ENCODE peak calls at places on chromosome 21, in six cellular contexts. P, D, Y, B, M and C are unnamed samples.

GRCh38 chr21:21003701-21004100 is 5.5 kb downstream of the NCAM2 start:
- DNase-seq in D (peak; percentile 37), M (no peak), P (no peak), Y (peak; percentile 90), B (no peak), C (no peak)

GRCh38 chr21:16522512-16522911 is 792.7 kb downstream of the USP25 start:
- DNase-seq in B (no peak), Y (no peak), D (peak; percentile 83), P (no peak), M (no peak), C (no peak)

GRCh38 chr21:46552865-46553379 is 52.0 kb downstream of the S100B start:
- DNase-seq in M (no peak), B (no peak), D (no peak), Y (no peak), P (no peak), C (no peak)

GRCh38 chr21:32886339-32886738 is 114.8 kb upstream of the PAXBP1 start:
- DNase-seq in B (no peak), P (no peak), D (no peak), M (no peak), Y (no peak), C (no peak)

GRCh38 chr21:29961291-29962027 is 21.7 kb upstream of the GRIK1 start:
- DNase-seq in B (no peak), D (no peak), P (no peak), Y (no peak), M (no peak), C (no peak)

GRCh38 chr21:36461277-36461917 is 18.5 kb downstream of the CLDN14 start:
- DNase-seq in D (no peak), Y (no peak), B (no peak), M (no peak), P (no peak), C (no peak)

GRCh38 chr21:17526771-17527170 is 13.9 kb downstream of the CXADR start:
- DNase-seq in P (no peak), M (no peak), B (no peak), D (no peak), Y (no peak), C (no peak)

GRCh38 chr21:36966846-36967657 is 583 bp upstream of the HLCS start:
- DNase-seq in M (no peak), D (no peak), P (peak; percentile 33), B (no peak), Y (no peak), C (no peak)

GRCh38 chr21:40166291-40166843 is 299.1 kb downstream of the PCP4 start:
- DNase-seq in B (no peak), M (no peak), D (no peak), P (no peak), Y (peak; percentile 6), C (no peak)

GRCh38 chr21:36464590-36464989 is 15.3 kb downstream of the CLDN14 start:
- DNase-seq in B (no peak), Y (no peak), P (no peak), M (no peak), D (no peak), C (no peak)

GRCh38 chr21:33572350-33572749 is 16.1 kb downstream of the DONSON start:
- DNase-seq in M (no peak), Y (no peak), B (no peak), D (no peak), P (no peak), C (no peak)

GRCh38 chr21:33640697-33641338 is 723 bp downstream of the CRYZL1 start:
- DNase-seq in Y (peak; percentile 53), D (peak; percentile 22), M (peak; percentile 23), P (no peak), B (no peak), C (no peak)

GRCh38 chr21:46604975-46605758 is at the start of gene S100B:
- DNase-seq in D (no peak), B (no peak), M (no peak), P (no peak), Y (peak; percentile 33), C (no peak)

GRCh38 chr21:27831177-27831576 is 864.3 kb upstream of the ADAMTS5 start:
- DNase-seq in M (no peak), D (no peak), B (no peak), Y (no peak), P (no peak), C (no peak)

GRCh38 chr21:46639489-46640386 is 4.3 kb downstream of the PRMT2 start:
- DNase-seq in Y (peak; percentile 33), P (no peak), B (no peak), M (no peak), D (peak; percentile 16), C (no peak)

GRCh38 chr21:38129711-38130110 is 127.1 kb upstream of the KCNJ15 start:
- DNase-seq in D (no peak), M (no peak), Y (no peak), P (no peak), B (no peak), C (no peak)

GRCh38 chr21:37914211-37914900 is 1.9 kb downstream of the KCNJ6 start:
- DNase-seq in B (no peak), D (peak; percentile 22), P (no peak), M (no peak), Y (peak; percentile 85), C (no peak)

GRCh38 chr21:9741343-9741742 is 780.0 kb upstream of the TPTE start:
- DNase-seq in D (no peak), B (no peak), P (no peak), Y (no peak), M (no peak), C (no peak)

GRCh38 chr21:37231671-37232070 is 35.5 kb downstream of the VPS26C start:
- DNase-seq in D (no peak), B (no peak), M (no peak), Y (no peak), P (no peak), C (no peak)

GRCh38 chr21:14356771-14357170 is 26.2 kb downstream of the HSPA13 start:
- DNase-seq in P (no peak), D (no peak), M (no peak), B (no peak), Y (no peak), C (no peak)

GRCh38 chr21:36694593-36695282 is 4.2 kb upstream of the SIM2 start:
- DNase-seq in P (no peak), B (no peak), D (no peak), Y (no peak), M (no peak), C (no peak)

GRCh38 chr21:16773206-16773605 is 739.6 kb upstream of the CXADR start:
- DNase-seq in B (no peak), M (no peak), P (no peak), D (peak; percentile 57), Y (no peak), C (no peak)

GRCh38 chr21:30101967-30102366 is 64.6 kb downstream of the CLDN17 start:
- DNase-seq in M (no peak), B (no peak), P (no peak), Y (no peak), D (no peak), C (no peak)

GRCh38 chr21:45326169-45326833 is 38.6 kb upstream of the POFUT2 start:
- DNase-seq in D (peak; percentile 42), Y (no peak), B (no peak), M (no peak), P (no peak), C (no peak)
- TF ChIP-seq CTCF in D (no peak), Y (no peak), B (no peak), M (no peak), P (no peak), C (no peak)

GRCh38 chr21:42233067-42233981 is 14.4 kb downstream of the ABCG1 start:
- DNase-seq in P (peak; percentile 86), D (peak; percentile 20), M (peak; percentile 77), Y (peak; percentile 49), B (peak; percentile 85), C (peak; percentile 91)
- TF ChIP-seq CTCF in P (peak; percentile 48), D (peak; percentile 1), M (peak; percentile 71), Y (peak; percentile 30), B (peak; percentile 53), C (peak; percentile 53)

GRCh38 chr21:45177039-45177438 is 102.7 kb downstream of the ADARB1 start:
- DNase-seq in B (no peak), D (no peak), M (no peak), P (no peak), Y (no peak), C (no peak)

GRCh38 chr21:45179568-45180288 is 105.3 kb downstream of the ADARB1 start:
- DNase-seq in B (no peak), P (no peak), M (no peak), Y (no peak), D (no peak), C (no peak)

GRCh38 chr21:45176141-45176540 is 101.8 kb downstream of the ADARB1 start:
- DNase-seq in B (no peak), Y (no peak), M (no peak), P (no peak), D (no peak), C (no peak)

GRCh38 chr21:45178971-45179370 is 104.6 kb downstream of the ADARB1 start:
- DNase-seq in Y (no peak), B (no peak), P (no peak), M (no peak), D (no peak), C (no peak)

GRCh38 chr21:45178072-45178608 is 103.8 kb downstream of the ADARB1 start:
- DNase-seq in B (no peak), M (no peak), P (no peak), D (no peak), Y (no peak), C (no peak)
- TF ChIP-seq CTCF in B (no peak), M (no peak), P (no peak), D (no peak), Y (no peak), C (no peak)

GRCh38 chr21:25801217-25802015 is 66.6 kb downstream of the GABPA start:
- DNase-seq in P (peak; percentile 66), M (peak; percentile 86), Y (peak; percentile 94), D (peak; percentile 76), B (peak; percentile 82), C (peak; percentile 68)
- TF ChIP-seq CTCF in P (peak; percentile 94), M (peak; percentile 92), Y (peak; percentile 99), D (peak; percentile 98), B (peak; percentile 100), C (peak; percentile 100)

GRCh38 chr21:25888711-25889110 is 153.9 kb downstream of the GABPA start:
- DNase-seq in Y (no peak), B (no peak), D (no peak), P (no peak), M (no peak), C (no peak)

GRCh38 chr21:25885880-25886279 is 151.1 kb downstream of the GABPA start:
- DNase-seq in Y (no peak), B (no peak), P (no peak), M (no peak), D (no peak), C (no peak)

GRCh38 chr21:25885405-25885804 is 150.6 kb downstream of the GABPA start:
- DNase-seq in M (no peak), B (no peak), Y (no peak), D (no peak), P (no peak), C (no peak)

GRCh38 chr21:25887646-25888321 is 153.0 kb downstream of the GABPA start:
- DNase-seq in D (no peak), Y (no peak), B (no peak), M (peak; percentile 71), P (no peak), C (no peak)

DNA sequence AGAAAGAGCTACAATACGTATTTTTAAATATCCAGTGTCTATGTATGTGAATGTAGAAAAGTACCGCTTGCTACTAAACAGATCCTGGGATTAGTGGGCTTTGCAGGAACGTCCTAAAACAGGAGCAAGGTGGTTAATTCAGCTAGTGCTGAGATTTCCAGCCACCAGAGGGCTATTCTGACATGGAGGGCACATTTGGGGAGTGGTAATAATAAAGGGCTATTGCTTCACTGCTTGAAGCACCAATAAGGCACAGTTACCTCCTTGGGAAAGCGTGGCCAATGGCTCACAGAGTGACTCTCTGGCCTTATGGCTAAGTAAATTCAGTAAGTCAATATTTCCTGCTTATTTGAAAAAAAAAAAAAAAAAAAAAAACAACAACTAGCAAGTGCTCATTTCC is 152.4 kb downstream of the GABPA start:
- DNase-seq in M (peak; percentile 71), Y (peak; percentile 59), D (no peak), B (no peak), P (no peak), C (no peak)
- TF ChIP-seq CTCF in M (peak; percentile 60), Y (peak; percentile 33), D (peak; percentile 6), B (peak; percentile 11), P (peak; percentile 40), C (peak; percentile 23)